ENCODE peak calls at places on chromosomes 12 and 14, in eight cellular contexts. S, K, E, G, D, Y, H and C are unnamed samples.

GRCh38 chr14:30921305-30921704 is 46.9 kb downstream of the COCH start:
- DNase-seq in S (no peak), K (no peak), E (no peak), G (no peak), D (no peak), Y (no peak), H (no peak), C (no peak)

GRCh38 chr12:65689508-65689907 is 134.8 kb upstream of the HMGA2 start:
- DNase-seq in S (no peak), K (no peak), E (no peak), G (no peak), D (no peak), Y (no peak), H (no peak), C (no peak)

GRCh38 chr12:73185403-73185802 is 913.2 kb downstream of the TRHDE start:
- DNase-seq in S (no peak), K (no peak), E (no peak), G (no peak), D (no peak), Y (no peak), H (no peak), C (no peak)

GRCh38 chr14:58815046-58815701 is 177.4 kb downstream of the DACT1 start:
- DNase-seq in S (peak), K (no peak), E (no peak), G (peak), D (no peak), Y (no peak), H (no peak), C (no peak)

GRCh38 chr12:94150483-94151225 is 2.3 kb downstream of the PLXNC1 start:
- DNase-seq in S (no peak), K (no peak), E (no peak), G (no peak), D (no peak), Y (peak), H (peak), C (no peak)

GRCh38 chr14:102275866-102276265 is 29.1 kb downstream of the MOK start:
- DNase-seq in S (no peak), K (no peak), E (no peak), G (no peak), D (no peak), Y (no peak), H (no peak), C (no peak)

GRCh38 chr12:25972783-25973182 is 14.3 kb downstream of the RASSF8 start:
- DNase-seq in S (peak), K (no peak), E (no peak), G (peak), D (no peak), Y (no peak), H (no peak), C (no peak)

GRCh38 chr12:94689002-94689645 is 38.8 kb upstream of the TMCC3 start:
- DNase-seq in S (peak), K (no peak), E (no peak), G (no peak), D (no peak), Y (no peak), H (no peak), C (no peak)

GRCh38 chr12:82758743-82759142 is 72.0 kb downstream of the TMTC2 start:
- DNase-seq in S (no peak), K (no peak), E (no peak), G (no peak), D (no peak), Y (no peak), H (no peak), C (no peak)

GRCh38 chr12:30531731-30532678 is 163.7 kb downstream of the IPO8 start:
- DNase-seq in S (no peak), K (no peak), E (no peak), G (no peak), D (no peak), Y (no peak), H (no peak), C (no peak)

GRCh38 chr14:55389330-55389729 is 22.3 kb downstream of the ATG14 start:
- DNase-seq in S (peak), K (no peak), E (no peak), G (no peak), D (peak), Y (no peak), H (no peak), C (no peak)

GRCh38 chr14:53367631-53368030 is 214.5 kb upstream of the DDHD1 start:
- DNase-seq in S (no peak), K (no peak), E (no peak), G (no peak), D (no peak), Y (no peak), H (no peak), C (no peak)

GRCh38 chr14:32019271-32019670 is 57.8 kb upstream of the ARHGAP5 start:
- DNase-seq in S (no peak), K (no peak), E (no peak), G (no peak), D (no peak), Y (no peak), H (no peak), C (no peak)
- H3K27ac ChIP-seq in S (no peak), K (no peak), E (no peak), G (peak), D (no peak), Y (no peak), H (peak), C (peak)

GRCh38 chr14:92456215-92457017 is 57.2 kb upstream of the RIN3 start:
- DNase-seq in S (peak), K (peak), E (peak), G (peak), D (peak), Y (peak), H (peak), C (no peak)
- TF ChIP-seq CTCF in S (peak), K (peak), E (peak), G (peak), D (peak), Y (peak), H (peak), C (peak)

DNA sequence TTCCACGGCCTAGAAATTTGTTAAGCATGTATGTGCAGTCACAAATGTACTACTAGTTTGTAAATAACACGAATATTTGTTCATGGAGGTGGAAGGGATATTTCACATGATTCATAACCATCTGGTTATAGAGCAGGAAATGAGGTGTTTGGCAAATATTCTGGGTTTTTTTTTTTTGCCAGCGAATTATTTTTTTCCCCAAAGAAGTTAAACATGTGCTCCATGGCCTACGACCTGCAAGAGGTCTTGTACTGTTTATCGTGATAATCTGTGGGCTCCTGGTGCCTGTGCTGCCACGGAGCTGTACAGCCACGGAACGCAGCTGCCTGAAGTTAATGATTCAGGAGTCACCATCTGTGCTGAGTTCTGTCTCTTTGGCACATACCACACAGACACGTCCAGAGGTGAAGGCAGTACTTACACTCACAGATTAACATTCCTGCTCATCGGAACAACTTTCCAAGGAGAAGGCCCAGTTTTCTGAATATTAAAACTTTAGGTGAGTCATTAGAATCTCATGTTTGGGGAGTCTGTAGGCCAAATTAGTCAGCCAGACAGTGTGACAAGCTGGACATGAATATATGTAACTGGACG is 156.3 kb downstream of the TMX1 start:
- DNase-seq in S (peak), K (peak), E (no peak), G (no peak), D (peak), Y (no peak), H (peak), C (peak)
- H3K27ac ChIP-seq in S (peak), K (peak), E (no peak), G (peak), D (peak), Y (peak), H (peak), C (peak)

GRCh38 chr14:48253020-48253419 is 577.6 kb upstream of the MDGA2 start:
- DNase-seq in S (no peak), K (no peak), E (no peak), G (no peak), D (no peak), Y (no peak), H (no peak), C (no peak)
- TF ChIP-seq CTCF in S (no peak), K (no peak), E (no peak), G (no peak), D (no peak), Y (no peak), H (no peak), C (no peak)

DNA sequence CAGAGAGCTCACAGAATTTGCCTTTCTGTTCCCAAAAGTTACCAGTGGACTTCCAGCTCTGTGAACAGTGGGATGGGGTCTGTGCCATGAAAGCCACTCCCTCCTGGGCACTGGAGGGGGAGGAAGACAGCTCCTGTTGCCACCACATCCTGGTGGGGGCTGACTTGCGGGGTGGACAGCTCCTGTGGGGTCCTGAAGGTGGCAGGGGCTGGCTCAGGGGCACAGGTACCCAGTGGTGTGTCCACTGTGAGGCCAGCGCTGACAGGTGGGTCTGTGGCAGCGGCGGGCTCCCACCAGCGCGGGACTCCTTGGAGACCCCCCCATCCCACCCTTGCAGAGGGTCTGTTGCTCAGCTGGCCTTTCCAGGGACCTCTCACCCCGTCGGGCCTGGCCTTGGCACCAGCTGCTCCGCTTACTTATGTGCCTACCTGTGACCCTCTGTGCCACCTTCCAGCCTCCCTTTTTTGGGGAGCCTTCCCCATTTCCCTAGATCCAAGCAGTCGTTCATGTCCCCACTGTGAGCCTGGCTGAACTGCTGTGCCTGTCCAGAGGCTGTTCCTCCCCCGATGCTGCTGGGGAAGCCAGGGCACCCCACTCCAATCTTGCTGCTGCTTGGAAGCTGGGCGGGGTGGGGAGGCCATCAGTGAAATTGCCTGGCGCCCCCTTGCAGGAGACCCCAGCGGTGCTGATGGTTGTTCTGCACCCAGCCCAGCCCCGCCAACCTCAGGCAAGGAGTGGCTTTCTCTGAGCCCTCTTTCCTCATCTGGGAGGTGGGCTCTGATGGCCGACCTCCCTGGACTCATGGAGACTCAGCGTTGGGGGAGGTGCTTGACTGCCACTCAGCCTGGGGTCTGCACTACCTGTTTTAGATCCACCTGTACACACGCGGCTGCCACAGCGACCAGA is 2.2 kb downstream of the TEDC1 start:
- DNase-seq in S (no peak), K (peak), E (no peak), G (no peak), D (no peak), Y (peak), H (peak), C (no peak)
- H3K27ac ChIP-seq in S (no peak), K (no peak), E (no peak), G (no peak), D (no peak), Y (no peak), H (no peak), C (no peak)